ENCODE peak calls at places on chromosomes 6 and 20, in eight cellular contexts. Y, F, Q, L, C, M, K and P are unnamed samples.

GRCh38 chr6:131754088-131754487 is 43.3 kb upstream of the CTAGE9 start:
- DNase-seq in Y (peak), F (no peak), Q (no peak), L (peak), C (peak), M (no peak), K (no peak), P (no peak)

GRCh38 chr20:59783020-59784010 is 150.1 kb downstream of the SYCP2 start:
- DNase-seq in Y (no peak), F (peak), Q (no peak), L (peak), C (no peak), M (peak), K (peak), P (peak)

GRCh38 chr6:7138111-7138510 is 30.4 kb downstream of the RREB1 start:
- DNase-seq in Y (no peak), F (no peak), Q (no peak), L (no peak), C (no peak), M (no peak), K (no peak), P (no peak)

GRCh38 chr6:25223421-25224052 is 55.6 kb upstream of the CARMIL1 start:
- DNase-seq in Y (peak), F (peak), Q (peak), L (peak), C (no peak), M (peak), K (peak), P (no peak)

GRCh38 chr20:38152175-38153010 is 12.7 kb downstream of the TGM2 start:
- DNase-seq in Y (no peak), F (no peak), Q (peak), L (peak), C (no peak), M (peak), K (no peak), P (no peak)

GRCh38 chr6:95176322-95176721 is 401.0 kb upstream of the MANEA start:
- DNase-seq in Y (no peak), F (no peak), Q (no peak), L (no peak), C (no peak), M (no peak), K (no peak), P (no peak)

GRCh38 chr20:17680836-17681740 is 954 bp downstream of the RRBP1 start:
- DNase-seq in Y (no peak), F (peak), Q (peak), L (peak), C (no peak), M (peak), K (peak), P (peak)

GRCh38 chr6:42777126-42777822 is 4.6 kb upstream of the BICRAL start:
- DNase-seq in Y (no peak), F (no peak), Q (no peak), L (peak), C (no peak), M (no peak), K (no peak), P (no peak)

GRCh38 chr20:37294262-37294981 is 5.0 kb downstream of the MANBAL start:
- DNase-seq in Y (no peak), F (no peak), Q (no peak), L (peak), C (no peak), M (no peak), K (no peak), P (no peak)

GRCh38 chr6:127768745-127769144 is 132.1 kb downstream of the THEMIS start:
- DNase-seq in Y (no peak), F (no peak), Q (no peak), L (no peak), C (no peak), M (no peak), K (no peak), P (no peak)

GRCh38 chr6:82955841-82956240 is 109.8 kb downstream of the UBE3D start:
- DNase-seq in Y (peak), F (no peak), Q (no peak), L (peak), C (peak), M (peak), K (no peak), P (no peak)

GRCh38 chr6:133644548-133644947 is 244.4 kb upstream of the TCF21 start:
- DNase-seq in Y (no peak), F (no peak), Q (no peak), L (no peak), C (no peak), M (no peak), K (no peak), P (no peak)

GRCh38 chr6:107132330-107132954 is 17.1 kb upstream of the BEND3 start:
- DNase-seq in Y (no peak), F (peak), Q (no peak), L (peak), C (no peak), M (peak), K (peak), P (no peak)

GRCh38 chr6:139373928-139374356 is 506 bp downstream of the CITED2 start:
- DNase-seq in Y (no peak), F (no peak), Q (no peak), L (no peak), C (no peak), M (no peak), K (no peak), P (no peak)

GRCh38 chr6:117482240-117483003 is at the start of gene DCBLD1:
- DNase-seq in Y (no peak), F (peak), Q (peak), L (peak), C (no peak), M (peak), K (peak), P (peak)

GRCh38 chr6:109028439-109028838 is 66.2 kb downstream of the SESN1 start:
- DNase-seq in Y (no peak), F (no peak), Q (no peak), L (no peak), C (no peak), M (no peak), K (no peak), P (no peak)

GRCh38 chr6:14664616-14665315 is 547.2 kb downstream of the CD83 start:
- DNase-seq in Y (no peak), F (peak), Q (no peak), L (peak), C (no peak), M (peak), K (no peak), P (no peak)

GRCh38 chr6:162532283-162533008 is 195.1 kb downstream of the PRKN start:
- DNase-seq in Y (no peak), F (no peak), Q (no peak), L (peak), C (no peak), M (no peak), K (no peak), P (no peak)

GRCh38 chr6:7909323-7910276 is 988 bp downstream of the TXNDC5 start:
- DNase-seq in Y (no peak), F (peak), Q (peak), L (peak), C (no peak), M (peak), K (peak), P (no peak)

GRCh38 chr6:78611886-78612480 is 255.4 kb upstream of the IRAK1BP1 start:
- DNase-seq in Y (no peak), F (no peak), Q (no peak), L (peak), C (no peak), M (peak), K (no peak), P (no peak)

GRCh38 chr20:33674294-33675126 is at the start of gene NECAB3:
- DNase-seq in Y (no peak), F (peak), Q (peak), L (peak), C (no peak), M (peak), K (peak), P (no peak)

GRCh38 chr6:2166717-2167116 is 78.7 kb downstream of the GMDS start:
- DNase-seq in Y (no peak), F (no peak), Q (no peak), L (peak), C (no peak), M (peak), K (no peak), P (no peak)

GRCh38 chr20:57436223-57436545 is 45.0 kb downstream of the RBM38 start:
- DNase-seq in Y (no peak), F (no peak), Q (no peak), L (no peak), C (no peak), M (no peak), K (no peak), P (no peak)

GRCh38 chr20:10651227-10651990 is 22.4 kb downstream of the JAG1 start:
- DNase-seq in Y (no peak), F (no peak), Q (no peak), L (peak), C (no peak), M (no peak), K (no peak), P (no peak)

DNA sequence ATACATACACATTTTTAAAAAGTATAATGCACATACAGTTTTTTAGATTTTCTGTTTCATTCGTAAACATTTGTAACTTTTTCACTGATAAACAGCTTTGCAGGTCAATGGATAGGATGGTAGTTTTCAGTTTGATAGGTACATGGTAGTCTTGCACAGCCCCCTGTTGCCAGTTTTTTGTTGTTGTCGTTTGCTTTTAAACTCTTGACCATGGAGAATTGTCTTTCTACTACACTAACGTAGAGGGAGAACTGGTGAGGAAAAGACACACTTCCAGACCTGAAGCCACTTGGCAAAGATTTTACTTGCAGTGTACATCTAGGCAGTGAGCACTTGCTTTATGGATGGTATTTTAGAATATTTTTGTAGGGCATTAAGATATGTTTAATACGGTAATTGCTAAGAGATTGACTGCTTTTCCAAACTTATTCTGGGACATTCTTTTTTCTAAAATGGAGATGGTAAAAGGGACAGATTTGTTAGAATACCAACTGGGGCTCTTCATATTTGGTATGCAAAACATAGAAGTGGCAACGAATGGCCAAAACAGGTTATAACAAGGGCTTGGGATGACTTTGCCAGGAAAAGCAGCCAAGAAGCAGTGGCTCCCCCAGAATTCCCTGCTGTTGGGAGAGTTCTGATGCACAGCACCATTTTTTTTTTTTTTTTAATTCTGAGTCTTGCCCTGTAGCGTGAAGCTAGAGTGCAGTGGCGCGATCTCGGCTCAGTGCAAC is 1.5 kb downstream of the PYGB start:
- DNase-seq in Y (no peak), F (no peak), Q (no peak), L (peak), C (no peak), M (peak), K (no peak), P (no peak)
- TF ChIP-seq CTCF in Y (no peak), F (no peak), Q (no peak), L (no peak), C (no peak), M (no peak), K (no peak), P (peak)

GRCh38 chr6:10413850-10414765 is 766 bp downstream of the TFAP2A start:
- DNase-seq in Y (no peak), F (no peak), Q (no peak), L (no peak), C (no peak), M (peak), K (no peak), P (no peak)
- TF ChIP-seq CTCF in Y (no peak), F (peak), Q (no peak), L (no peak), C (no peak), M (peak), K (no peak), P (peak)

GRCh38 chr20:47535088-47535487 is 33.4 kb downstream of the NCOA3 start:
- DNase-seq in Y (no peak), F (no peak), Q (no peak), L (no peak), C (no peak), M (no peak), K (peak), P (no peak)
- TF ChIP-seq CTCF in Y (peak), F (peak), Q (no peak), L (no peak), C (no peak), M (no peak), K (no peak), P (no peak)

GRCh38 chr20:19181552-19181951 is 30.9 kb upstream of the SLC24A3 start:
- DNase-seq in Y (no peak), F (no peak), Q (no peak), L (peak), C (no peak), M (no peak), K (no peak), P (no peak)

GRCh38 chr20:19172637-19173036 is 39.8 kb upstream of the SLC24A3 start:
- DNase-seq in Y (no peak), F (no peak), Q (no peak), L (no peak), C (no peak), M (no peak), K (no peak), P (no peak)

GRCh38 chr20:19176483-19176882 is 36.0 kb upstream of the SLC24A3 start:
- DNase-seq in Y (no peak), F (no peak), Q (no peak), L (no peak), C (no peak), M (no peak), K (no peak), P (no peak)
- TF ChIP-seq CTCF in Y (no peak), F (no peak), Q (no peak), L (no peak), C (no peak), M (no peak), K (no peak), P (no peak)

GRCh38 chr6:28139860-28140500 is 1.7 kb upstream of the ZKSCAN8 start:
- DNase-seq in Y (no peak), F (no peak), Q (no peak), L (no peak), C (no peak), M (no peak), K (no peak), P (no peak)

GRCh38 chr6:28135393-28135792 is 6.3 kb upstream of the ZKSCAN8 start:
- DNase-seq in Y (no peak), F (no peak), Q (no peak), L (no peak), C (no peak), M (no peak), K (no peak), P (no peak)

GRCh38 chr6:28136585-28137457 is 4.9 kb upstream of the ZKSCAN8 start:
- DNase-seq in Y (peak), F (peak), Q (peak), L (peak), C (peak), M (peak), K (peak), P (peak)

GRCh38 chr6:28134716-28135115 is 7.0 kb upstream of the ZKSCAN8 start:
- DNase-seq in Y (no peak), F (no peak), Q (no peak), L (no peak), C (no peak), M (no peak), K (no peak), P (no peak)

DNA sequence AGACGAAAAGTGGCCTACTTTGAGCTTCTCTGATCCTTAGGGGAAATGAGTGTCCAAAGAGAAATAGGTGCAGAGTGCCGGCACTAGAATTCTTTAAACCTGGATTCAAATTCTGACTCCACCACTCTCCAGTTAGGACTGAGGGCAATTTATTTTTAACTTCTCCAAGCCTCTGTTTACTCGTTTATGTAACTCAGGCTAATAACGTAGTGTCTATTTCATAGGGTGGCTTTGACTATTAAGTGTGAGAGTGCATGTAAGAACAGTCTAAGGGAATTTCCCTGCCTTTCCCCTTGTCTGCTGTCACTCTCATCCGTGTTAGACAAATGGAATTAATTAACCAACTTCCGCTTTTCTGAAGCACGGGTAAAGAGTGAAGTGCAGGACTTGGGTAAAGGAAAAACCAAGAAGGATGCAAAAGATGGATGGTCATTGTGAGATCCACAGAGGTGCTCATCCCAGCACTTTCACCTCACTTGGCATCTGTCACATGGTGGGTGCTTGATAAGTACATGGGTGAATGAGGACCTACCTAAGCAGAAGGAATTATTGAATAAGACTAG is 4.1 kb upstream of the ZKSCAN8 start:
- DNase-seq in Y (no peak), F (no peak), Q (no peak), L (peak), C (no peak), M (peak), K (no peak), P (no peak)
- TF ChIP-seq CTCF in Y (no peak), F (no peak), Q (no peak), L (no peak), C (no peak), M (no peak), K (no peak), P (no peak)

GRCh38 chr6:156953478-156954146 is 176.4 kb downstream of the ARID1B start:
- DNase-seq in Y (peak), F (peak), Q (no peak), L (peak), C (peak), M (peak), K (no peak), P (peak)
- TF ChIP-seq CTCF in Y (peak), F (peak), Q (peak), L (peak), C (peak), M (peak), K (no peak), P (peak)

DNA sequence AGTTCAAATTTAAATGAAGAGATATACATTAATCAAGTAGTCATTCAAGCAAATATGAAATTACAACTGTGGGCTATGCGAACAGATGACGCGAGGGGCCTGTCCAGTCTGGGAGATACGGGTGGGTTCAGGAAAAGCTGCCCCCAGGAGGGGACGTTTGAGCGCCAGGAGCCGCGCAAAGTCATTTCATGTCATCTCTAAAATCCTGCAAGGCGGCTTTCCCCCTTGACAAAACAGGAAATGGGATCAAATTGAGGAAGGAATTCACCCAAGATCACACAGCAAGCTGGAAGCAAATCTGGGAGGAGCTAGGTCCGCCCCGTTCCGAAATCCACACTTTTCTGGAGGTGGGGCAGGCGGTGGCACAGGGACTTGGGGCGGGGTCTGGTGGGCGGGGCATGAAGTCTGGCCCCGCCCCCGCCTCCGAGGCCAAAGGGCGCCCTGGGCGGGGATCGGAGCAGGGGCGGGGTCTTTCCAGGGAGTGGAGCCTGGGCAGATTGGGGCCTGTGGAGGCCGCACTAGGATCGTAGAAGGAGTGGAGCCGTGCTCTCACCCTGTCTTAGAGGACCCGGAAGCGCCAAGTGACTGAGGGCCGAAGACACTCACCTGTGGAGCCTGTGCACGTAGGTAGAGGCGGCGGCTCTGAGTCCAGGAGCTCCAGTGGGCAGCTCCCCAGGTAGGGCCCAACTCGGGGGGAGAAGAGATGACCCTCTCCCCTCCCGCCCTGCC is at the start of gene LPIN3:
- DNase-seq in Y (no peak), F (peak), Q (peak), L (peak), C (no peak), M (peak), K (peak), P (peak)
- TF ChIP-seq CTCF in Y (no peak), F (no peak), Q (no peak), L (no peak), C (peak), M (peak), K (peak), P (peak)

GRCh38 chr20:4013041-4013440 is 2.3 kb downstream of the RNF24 start:
- DNase-seq in Y (no peak), F (no peak), Q (no peak), L (no peak), C (no peak), M (no peak), K (no peak), P (no peak)

GRCh38 chr20:4011226-4011975 is 4.0 kb downstream of the RNF24 start:
- DNase-seq in Y (no peak), F (no peak), Q (no peak), L (peak), C (no peak), M (peak), K (no peak), P (no peak)

GRCh38 chr20:4016349-4017050 is 1.1 kb upstream of the RNF24 start:
- DNase-seq in Y (no peak), F (no peak), Q (no peak), L (no peak), C (no peak), M (no peak), K (no peak), P (no peak)

GRCh38 chr20:4012631-4013030 is 2.7 kb downstream of the RNF24 start:
- DNase-seq in Y (peak), F (no peak), Q (no peak), L (peak), C (peak), M (peak), K (no peak), P (peak)

DNA sequence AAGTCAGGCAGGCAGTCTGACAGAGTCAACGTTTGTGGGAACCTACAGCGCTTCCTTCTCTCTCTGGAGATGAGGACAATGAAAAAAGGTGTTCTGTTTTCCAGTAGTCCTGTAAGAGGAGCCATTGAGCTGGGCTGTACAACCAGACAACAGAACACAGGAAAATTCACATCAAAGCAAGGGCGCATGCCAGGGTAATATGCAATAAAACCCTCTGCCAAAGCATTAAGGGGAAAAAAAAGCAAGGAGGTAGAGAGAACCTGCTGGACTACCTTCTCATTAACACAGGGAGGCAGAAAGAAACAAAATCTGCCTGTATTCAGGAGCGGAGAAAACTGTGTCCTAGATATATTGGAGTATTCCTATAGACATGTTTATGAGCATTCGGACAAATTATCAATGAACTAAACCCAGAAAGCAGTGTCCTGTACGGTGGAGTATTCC is 1.3 kb downstream of the RNF24 start:
- DNase-seq in Y (peak), F (no peak), Q (no peak), L (peak), C (peak), M (peak), K (no peak), P (peak)
- TF ChIP-seq CTCF in Y (peak), F (no peak), Q (peak), L (peak), C (peak), M (peak), K (no peak), P (peak)

GRCh38 chr20:63864545-63864977 is 509 bp upstream of the TPD52L2 start:
- DNase-seq in Y (no peak), F (no peak), Q (no peak), L (no peak), C (no peak), M (no peak), K (no peak), P (no peak)
- TF ChIP-seq CTCF in Y (no peak), F (no peak), Q (no peak), L (no peak), C (no peak), M (no peak), K (no peak), P (no peak)